ENCODE peak calls at places on chromosome 9, in ten cellular contexts. One of them, this sample, is unnamed.
A peak's percentile ranks its signal among the peaks of the same experiment; 100 is the strongest.

GRCh38 chr9:133000842-133001241 is 22.3 kb downstream of the GFI1B start:
- DNase-seq in lower lobe of right lung: no peak
- DNase-seq in tibial artery: peak; percentile 0
- DNase-seq in mesenchymal stem cell: no peak
- DNase-seq in left ventricle myocardium inferior: no peak
- DNase-seq in CD8-positive, alpha-beta T cell: no peak
- DNase-seq in H9: no peak
- DNase-seq in astrocyte: no peak
- DNase-seq in A549: no peak
- DNase-seq in gastrocnemius medialis: no peak
- DNase-seq in this sample: no peak

GRCh38 chr9:108477538-108478006 is 378.2 kb downstream of the ACTL7B start:
- DNase-seq in A549: peak; percentile 26
- DNase-seq in left ventricle myocardium inferior: no peak
- DNase-seq in CD8-positive, alpha-beta T cell: no peak
- DNase-seq in H9: no peak
- DNase-seq in gastrocnemius medialis: no peak
- DNase-seq in lower lobe of right lung: no peak
- DNase-seq in tibial artery: no peak
- DNase-seq in astrocyte: peak; percentile 83
- DNase-seq in mesenchymal stem cell: peak; percentile 87
- DNase-seq in this sample: no peak

GRCh38 chr9:129752915-129753724 is at the start of gene PTGES:
- DNase-seq in tibial artery: peak; percentile 67
- DNase-seq in left ventricle myocardium inferior: peak; percentile 71
- DNase-seq in astrocyte: peak; percentile 71
- DNase-seq in gastrocnemius medialis: peak; percentile 23
- DNase-seq in mesenchymal stem cell: peak; percentile 92
- DNase-seq in lower lobe of right lung: peak; percentile 75
- DNase-seq in CD8-positive, alpha-beta T cell: peak; percentile 53
- DNase-seq in H9: peak; percentile 78
- DNase-seq in A549: peak; percentile 91
- DNase-seq in this sample: peak; percentile 89

GRCh38 chr9:127187231-127187956 is 65.0 kb upstream of the ANGPTL2 start:
- DNase-seq in A549: peak; percentile 60
- DNase-seq in lower lobe of right lung: peak; percentile 48
- DNase-seq in H9: no peak
- DNase-seq in gastrocnemius medialis: peak; percentile 84
- DNase-seq in astrocyte: peak; percentile 97
- DNase-seq in left ventricle myocardium inferior: peak; percentile 54
- DNase-seq in mesenchymal stem cell: peak; percentile 98
- DNase-seq in CD8-positive, alpha-beta T cell: no peak
- DNase-seq in tibial artery: peak; percentile 91
- DNase-seq in this sample: peak; percentile 94

GRCh38 chr9:104177003-104177611 is 83.0 kb downstream of the SMC2 start:
- DNase-seq in gastrocnemius medialis: no peak
- DNase-seq in A549: no peak
- DNase-seq in astrocyte: no peak
- DNase-seq in H9: no peak
- DNase-seq in tibial artery: no peak
- DNase-seq in lower lobe of right lung: no peak
- DNase-seq in left ventricle myocardium inferior: no peak
- DNase-seq in CD8-positive, alpha-beta T cell: no peak
- DNase-seq in mesenchymal stem cell: no peak
- DNase-seq in this sample: no peak

GRCh38 chr9:116656535-116656934 is 30.6 kb upstream of the TRIM32 start:
- DNase-seq in gastrocnemius medialis: no peak
- DNase-seq in tibial artery: no peak
- DNase-seq in H9: no peak
- DNase-seq in left ventricle myocardium inferior: peak; percentile 26
- DNase-seq in mesenchymal stem cell: no peak
- DNase-seq in astrocyte: no peak
- DNase-seq in A549: no peak
- DNase-seq in lower lobe of right lung: no peak
- DNase-seq in CD8-positive, alpha-beta T cell: no peak
- DNase-seq in this sample: no peak

GRCh38 chr9:106653111-106653697 is 209.8 kb upstream of the ZNF462 start:
- DNase-seq in gastrocnemius medialis: peak; percentile 8
- DNase-seq in CD8-positive, alpha-beta T cell: no peak
- DNase-seq in mesenchymal stem cell: no peak
- DNase-seq in H9: no peak
- DNase-seq in left ventricle myocardium inferior: no peak
- DNase-seq in A549: no peak
- DNase-seq in astrocyte: no peak
- DNase-seq in tibial artery: peak; percentile 28
- DNase-seq in lower lobe of right lung: no peak
- DNase-seq in this sample: no peak

GRCh38 chr9:71977003-71977402 is 65.6 kb downstream of the C9orf85 start:
- DNase-seq in H9: no peak
- DNase-seq in mesenchymal stem cell: no peak
- DNase-seq in A549: no peak
- DNase-seq in astrocyte: no peak
- DNase-seq in gastrocnemius medialis: no peak
- DNase-seq in left ventricle myocardium inferior: no peak
- DNase-seq in CD8-positive, alpha-beta T cell: no peak
- DNase-seq in lower lobe of right lung: no peak
- DNase-seq in tibial artery: no peak
- DNase-seq in this sample: no peak

GRCh38 chr9:69768716-69769115 is 8.9 kb upstream of the PTAR1 start:
- DNase-seq in gastrocnemius medialis: no peak
- DNase-seq in mesenchymal stem cell: no peak
- DNase-seq in left ventricle myocardium inferior: no peak
- DNase-seq in H9: no peak
- DNase-seq in CD8-positive, alpha-beta T cell: no peak
- DNase-seq in lower lobe of right lung: no peak
- DNase-seq in tibial artery: no peak
- DNase-seq in A549: no peak
- DNase-seq in astrocyte: peak; percentile 11
- DNase-seq in this sample: no peak

GRCh38 chr9:76583256-76583655 is 124.3 kb downstream of the GCNT1 start:
- DNase-seq in left ventricle myocardium inferior: no peak
- DNase-seq in H9: no peak
- DNase-seq in tibial artery: no peak
- DNase-seq in astrocyte: no peak
- DNase-seq in lower lobe of right lung: no peak
- DNase-seq in mesenchymal stem cell: no peak
- DNase-seq in gastrocnemius medialis: no peak
- DNase-seq in A549: no peak
- DNase-seq in CD8-positive, alpha-beta T cell: no peak
- DNase-seq in this sample: no peak

GRCh38 chr9:133331641-133332380 is 4.2 kb downstream of the SURF6 start:
- DNase-seq in left ventricle myocardium inferior: no peak
- DNase-seq in A549: no peak
- DNase-seq in gastrocnemius medialis: no peak
- DNase-seq in H9: peak; percentile 28
- DNase-seq in CD8-positive, alpha-beta T cell: peak; percentile 4
- DNase-seq in lower lobe of right lung: peak; percentile 44
- DNase-seq in astrocyte: no peak
- DNase-seq in tibial artery: no peak
- DNase-seq in mesenchymal stem cell: no peak
- DNase-seq in this sample: peak; percentile 62

GRCh38 chr9:92439921-92440750 is 15.9 kb upstream of the OMD start:
- DNase-seq in mesenchymal stem cell: peak; percentile 35
- DNase-seq in A549: no peak
- DNase-seq in astrocyte: peak; percentile 93
- DNase-seq in lower lobe of right lung: no peak
- DNase-seq in CD8-positive, alpha-beta T cell: no peak
- DNase-seq in gastrocnemius medialis: peak; percentile 8
- DNase-seq in tibial artery: no peak
- DNase-seq in H9: no peak
- DNase-seq in left ventricle myocardium inferior: no peak
- DNase-seq in this sample: no peak

GRCh38 chr9:92275541-92275940 is 18.0 kb downstream of the IARS1 start:
- DNase-seq in CD8-positive, alpha-beta T cell: no peak
- DNase-seq in H9: no peak
- DNase-seq in astrocyte: no peak
- DNase-seq in A549: no peak
- DNase-seq in tibial artery: no peak
- DNase-seq in left ventricle myocardium inferior: no peak
- DNase-seq in lower lobe of right lung: no peak
- DNase-seq in gastrocnemius medialis: no peak
- DNase-seq in mesenchymal stem cell: peak; percentile 9
- DNase-seq in this sample: no peak

GRCh38 chr9:33202552-33203300 is 35.6 kb upstream of the B4GALT1 start:
- DNase-seq in tibial artery: peak; percentile 54
- DNase-seq in lower lobe of right lung: no peak
- DNase-seq in gastrocnemius medialis: peak; percentile 41
- DNase-seq in A549: no peak
- DNase-seq in CD8-positive, alpha-beta T cell: peak; percentile 26
- DNase-seq in mesenchymal stem cell: peak; percentile 77
- DNase-seq in astrocyte: peak; percentile 55
- DNase-seq in H9: peak; percentile 43
- DNase-seq in left ventricle myocardium inferior: peak; percentile 69
- DNase-seq in this sample: peak; percentile 81

GRCh38 chr9:82295177-82295576 is 306.6 kb downstream of the SPATA31D1 start:
- DNase-seq in mesenchymal stem cell: no peak
- DNase-seq in gastrocnemius medialis: peak; percentile 70
- DNase-seq in astrocyte: no peak
- DNase-seq in A549: no peak
- DNase-seq in lower lobe of right lung: no peak
- DNase-seq in left ventricle myocardium inferior: no peak
- DNase-seq in H9: no peak
- DNase-seq in tibial artery: no peak
- DNase-seq in CD8-positive, alpha-beta T cell: no peak
- DNase-seq in this sample: no peak

GRCh38 chr9:135228983-135229625 is 141.6 kb downstream of the OLFM1 start:
- DNase-seq in astrocyte: no peak
- DNase-seq in lower lobe of right lung: peak; percentile 32
- DNase-seq in tibial artery: no peak
- DNase-seq in gastrocnemius medialis: no peak
- DNase-seq in left ventricle myocardium inferior: peak; percentile 10
- DNase-seq in A549: no peak
- DNase-seq in H9: no peak
- DNase-seq in CD8-positive, alpha-beta T cell: no peak
- DNase-seq in mesenchymal stem cell: no peak
- DNase-seq in this sample: no peak

GRCh38 chr9:127530206-127530941 is 79.1 kb downstream of the LRSAM1 start:
- DNase-seq in gastrocnemius medialis: no peak
- DNase-seq in astrocyte: no peak
- DNase-seq in mesenchymal stem cell: no peak
- DNase-seq in left ventricle myocardium inferior: no peak
- DNase-seq in lower lobe of right lung: no peak
- DNase-seq in A549: no peak
- DNase-seq in CD8-positive, alpha-beta T cell: no peak
- DNase-seq in H9: no peak
- DNase-seq in tibial artery: no peak
- DNase-seq in this sample: no peak

GRCh38 chr9:25808554-25808953 is 130.3 kb upstream of the TUSC1 start:
- DNase-seq in CD8-positive, alpha-beta T cell: no peak
- DNase-seq in A549: no peak
- DNase-seq in tibial artery: no peak
- DNase-seq in mesenchymal stem cell: no peak
- DNase-seq in gastrocnemius medialis: no peak
- DNase-seq in left ventricle myocardium inferior: no peak
- DNase-seq in lower lobe of right lung: no peak
- DNase-seq in H9: no peak
- DNase-seq in astrocyte: no peak
- DNase-seq in this sample: no peak
- H3K9me3 ChIP-seq in CD8-positive, alpha-beta T cell: no peaks in the 10 kb centered on the region
- H3K9me3 ChIP-seq in A549: no peaks in the 10 kb centered on the region
- H3K9me3 ChIP-seq in tibial artery: no peaks in the 10 kb centered on the region
- H3K9me3 ChIP-seq in mesenchymal stem cell: no peaks in the 10 kb centered on the region
- H3K9me3 ChIP-seq in gastrocnemius medialis: no peaks in the 10 kb centered on the region
- H3K9me3 ChIP-seq in left ventricle myocardium inferior: peaks cover 33% of the 10 kb centered on the region
- H3K9me3 ChIP-seq in lower lobe of right lung: no peaks in the 10 kb centered on the region
- H3K9me3 ChIP-seq in H9: no peaks in the 10 kb centered on the region
- H3K9me3 ChIP-seq in astrocyte: peaks cover 3% of the 10 kb centered on the region
- H3K9me3 ChIP-seq in this sample: no peaks in the 10 kb centered on the region

GRCh38 chr9:4894076-4894475 is 91.0 kb upstream of the JAK2 start:
- DNase-seq in tibial artery: no peak
- DNase-seq in gastrocnemius medialis: no peak
- DNase-seq in CD8-positive, alpha-beta T cell: no peak
- DNase-seq in astrocyte: peak; percentile 73
- DNase-seq in H9: no peak
- DNase-seq in left ventricle myocardium inferior: no peak
- DNase-seq in lower lobe of right lung: no peak
- DNase-seq in mesenchymal stem cell: peak; percentile 9
- DNase-seq in A549: no peak
- DNase-seq in this sample: no peak
- H3K27ac ChIP-seq in tibial artery: no peak overlapping the region
- H3K27ac ChIP-seq in gastrocnemius medialis: no peak overlapping the region
- H3K27ac ChIP-seq in CD8-positive, alpha-beta T cell: no peak overlapping the region
- H3K27ac ChIP-seq in astrocyte: peak overlapping the region; percentile 14
- H3K27ac ChIP-seq in H9: no peak overlapping the region
- H3K27ac ChIP-seq in left ventricle myocardium inferior: no peak overlapping the region
- H3K27ac ChIP-seq in lower lobe of right lung: no peak overlapping the region
- H3K27ac ChIP-seq in mesenchymal stem cell: no peak overlapping the region
- H3K27ac ChIP-seq in A549: no peak overlapping the region
- H3K27ac ChIP-seq in this sample: no peak overlapping the region

DNA sequence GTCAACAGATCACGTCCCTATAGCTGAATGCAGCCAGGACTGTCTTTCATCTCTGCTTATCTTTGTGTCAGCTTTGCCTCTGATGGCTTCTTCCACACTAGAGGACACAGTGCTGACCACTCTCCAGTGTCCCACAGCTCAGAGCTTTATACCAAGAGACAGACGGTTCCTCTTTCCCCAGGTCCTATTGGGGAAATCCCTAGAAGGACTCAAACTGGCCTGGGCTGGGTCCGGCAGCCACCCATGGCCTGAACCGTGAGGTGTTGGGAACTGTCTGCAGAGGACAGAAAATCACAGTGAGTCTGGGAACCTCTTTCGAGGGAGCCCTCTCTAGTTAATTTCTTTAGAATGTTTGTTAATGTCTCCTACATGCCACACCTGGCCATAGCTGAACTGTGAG is 68.3 kb upstream of the SHB start:
- DNase-seq in lower lobe of right lung: no peak
- DNase-seq in CD8-positive, alpha-beta T cell: no peak
- DNase-seq in A549: no peak
- DNase-seq in tibial artery: no peak
- DNase-seq in left ventricle myocardium inferior: no peak
- DNase-seq in mesenchymal stem cell: no peak
- DNase-seq in astrocyte: no peak
- DNase-seq in gastrocnemius medialis: no peak
- DNase-seq in H9: no peak
- DNase-seq in this sample: no peak
- H3K9me3 ChIP-seq in lower lobe of right lung: no peaks in the 10 kb centered on the region
- H3K9me3 ChIP-seq in CD8-positive, alpha-beta T cell: no peaks in the 10 kb centered on the region
- H3K9me3 ChIP-seq in A549: no peaks in the 10 kb centered on the region
- H3K9me3 ChIP-seq in tibial artery: no peaks in the 10 kb centered on the region
- H3K9me3 ChIP-seq in left ventricle myocardium inferior: no peaks in the 10 kb centered on the region
- H3K9me3 ChIP-seq in mesenchymal stem cell: no peaks in the 10 kb centered on the region
- H3K9me3 ChIP-seq in astrocyte: no peaks in the 10 kb centered on the region
- H3K9me3 ChIP-seq in gastrocnemius medialis: no peaks in the 10 kb centered on the region
- H3K9me3 ChIP-seq in H9: no peaks in the 10 kb centered on the region
- H3K9me3 ChIP-seq in this sample: no peaks in the 10 kb centered on the region

GRCh38 chr9:95907794-95908193 is 32.3 kb downstream of the ERCC6L2 start:
- DNase-seq in A549: no peak
- DNase-seq in left ventricle myocardium inferior: no peak
- DNase-seq in H9: no peak
- DNase-seq in lower lobe of right lung: no peak
- DNase-seq in CD8-positive, alpha-beta T cell: no peak
- DNase-seq in mesenchymal stem cell: no peak
- DNase-seq in astrocyte: no peak
- DNase-seq in gastrocnemius medialis: no peak
- DNase-seq in tibial artery: no peak
- DNase-seq in this sample: no peak

GRCh38 chr9:95901506-95901905 is 26.0 kb downstream of the ERCC6L2 start:
- DNase-seq in gastrocnemius medialis: no peak
- DNase-seq in A549: no peak
- DNase-seq in mesenchymal stem cell: no peak
- DNase-seq in lower lobe of right lung: no peak
- DNase-seq in H9: no peak
- DNase-seq in CD8-positive, alpha-beta T cell: no peak
- DNase-seq in astrocyte: no peak
- DNase-seq in left ventricle myocardium inferior: no peak
- DNase-seq in tibial artery: no peak
- DNase-seq in this sample: no peak

GRCh38 chr9:95903398-95903797 is 27.9 kb downstream of the ERCC6L2 start:
- DNase-seq in mesenchymal stem cell: no peak
- DNase-seq in H9: no peak
- DNase-seq in left ventricle myocardium inferior: no peak
- DNase-seq in lower lobe of right lung: no peak
- DNase-seq in astrocyte: no peak
- DNase-seq in CD8-positive, alpha-beta T cell: no peak
- DNase-seq in gastrocnemius medialis: no peak
- DNase-seq in tibial artery: no peak
- DNase-seq in A549: no peak
- DNase-seq in this sample: no peak
- H3K27ac ChIP-seq in mesenchymal stem cell: no peak overlapping the region
- H3K27ac ChIP-seq in H9: no peak overlapping the region
- H3K27ac ChIP-seq in left ventricle myocardium inferior: no peak overlapping the region
- H3K27ac ChIP-seq in lower lobe of right lung: no peak overlapping the region
- H3K27ac ChIP-seq in astrocyte: no peak overlapping the region
- H3K27ac ChIP-seq in CD8-positive, alpha-beta T cell: no peak overlapping the region
- H3K27ac ChIP-seq in gastrocnemius medialis: no peak overlapping the region
- H3K27ac ChIP-seq in tibial artery: no peak overlapping the region
- H3K27ac ChIP-seq in A549: no peak overlapping the region
- H3K27ac ChIP-seq in this sample: no peak overlapping the region